ENCODE peak calls at places on chromosomes 3 and 15, in seven cellular contexts. A is H1; G is AG09309; N is NCI-H748 treated with DMSO at 0.1 percent for 48 hours; T is HL-60; K is AG10803; L is activated naive CD4-positive, alpha-beta T cell treated with Interleukin-2 at 50 U/mL for 16 hours. J is an unnamed sample.

GRCh38 chr3:27628029-27628750 is 93.9 kb downstream of the EOMES start:
- DNase-seq in K (no peak), N (no peak), T (no peak), L (no peak), G (no peak), A (no peak), J (no peak)

GRCh38 chr3:18295171-18295920 is 129.8 kb downstream of the SATB1 start:
- DNase-seq in T (peak; percentile 4), G (peak; percentile 85), A (peak; percentile 77), L (no peak), K (peak; percentile 88), N (peak; percentile 27), J (peak; percentile 53)

GRCh38 chr3:137191133-137191923 is 233.5 kb downstream of the IL20RB start:
- DNase-seq in G (no peak), A (no peak), N (no peak), K (no peak), T (no peak), L (no peak), J (no peak)

GRCh38 chr3:129112308-129113052 is 9.1 kb downstream of the RAB43 start:
- DNase-seq in K (peak; percentile 75), N (no peak), A (no peak), G (no peak), L (no peak), T (no peak), J (no peak)

GRCh38 chr15:91426412-91426811 is 326.4 kb downstream of the SV2B start:
- DNase-seq in T (no peak), N (no peak), G (no peak), A (no peak), K (no peak), L (peak; percentile 22), J (no peak)

GRCh38 chr15:69623521-69624513 is 171.2 kb downstream of the RPLP1 start:
- DNase-seq in T (no peak), G (no peak), K (no peak), A (no peak), L (no peak), N (no peak), J (no peak)

GRCh38 chr3:52507359-52507758 is 12.2 kb downstream of the STAB1 start:
- DNase-seq in N (no peak), K (peak; percentile 20), L (no peak), A (no peak), T (no peak), G (no peak), J (no peak)

GRCh38 chr3:127827808-127828207 is 5.5 kb upstream of the MGLL start:
- DNase-seq in L (no peak), K (no peak), A (no peak), T (no peak), N (no peak), G (no peak), J (no peak)

GRCh38 chr3:68025189-68025588 is 370.8 kb upstream of the SUCLG2 start:
- DNase-seq in A (no peak), N (no peak), K (no peak), G (no peak), T (no peak), L (no peak), J (no peak)

GRCh38 chr3:25533365-25533764 is 105.3 kb downstream of the RARB start:
- DNase-seq in L (no peak), N (no peak), G (no peak), K (no peak), A (no peak), T (no peak), J (no peak)

GRCh38 chr3:140258222-140258724 is 323.3 kb downstream of the CLSTN2 start:
- DNase-seq in L (no peak), A (no peak), T (no peak), N (no peak), K (no peak), G (no peak), J (no peak)

GRCh38 chr3:66004244-66004643 is 34.5 kb downstream of the MAGI1 start:
- DNase-seq in L (no peak), N (no peak), T (no peak), G (no peak), K (no peak), A (no peak), J (no peak)

GRCh38 chr15:76258460-76258859 is 52.8 kb downstream of the ETFA start:
- DNase-seq in A (no peak), K (no peak), L (no peak), G (no peak), N (no peak), T (no peak), J (no peak)

GRCh38 chr3:66297917-66298316 is 77.1 kb downstream of the SLC25A26 start:
- DNase-seq in G (no peak), L (no peak), N (no peak), A (no peak), K (peak; percentile 29), T (no peak), J (no peak)

GRCh38 chr3:23874359-23875120 is 42.2 kb downstream of the NKIRAS1 start:
- DNase-seq in N (no peak), L (no peak), A (no peak), T (no peak), K (peak; percentile 85), G (no peak), J (no peak)

GRCh38 chr3:197670361-197670760 is 66.3 kb downstream of the RUBCN start:
- DNase-seq in N (no peak), K (no peak), T (no peak), L (no peak), A (no peak), G (no peak), J (no peak)

GRCh38 chr15:47477253-47477652 is 240.1 kb upstream of the SEMA6D start:
- DNase-seq in T (no peak), L (no peak), K (no peak), A (no peak), N (peak; percentile 32), G (no peak), J (no peak)

GRCh38 chr3:133799794-133800585 is 5.6 kb upstream of the SRPRB start:
- DNase-seq in A (no peak), N (no peak), G (no peak), T (peak; percentile 61), L (no peak), K (peak; percentile 9), J (peak; percentile 31)

GRCh38 chr15:51625236-51625635 is 2.7 kb upstream of the DMXL2 start:
- DNase-seq in T (no peak), G (no peak), K (no peak), L (no peak), A (no peak), N (no peak), J (peak; percentile 6)

GRCh38 chr15:52257734-52258062 is 37.9 kb downstream of the MYO5C start:
- DNase-seq in T (no peak), A (no peak), K (peak; percentile 68), L (no peak), G (no peak), N (no peak), J (peak; percentile 7)

GRCh38 chr3:148147896-148148295 is 549.8 kb upstream of the AGTR1 start:
- DNase-seq in K (peak; percentile 9), L (no peak), T (no peak), G (no peak), A (no peak), N (no peak), J (no peak)

GRCh38 chr15:41499109-41499851 is 5.6 kb downstream of the ITPKA start:
- DNase-seq in L (no peak), A (no peak), N (no peak), G (no peak), T (no peak), K (no peak), J (no peak)

GRCh38 chr3:156233875-156234274 is 113.5 kb downstream of the KCNAB1 start:
- DNase-seq in K (peak; percentile 41), L (no peak), G (no peak), A (no peak), N (no peak), T (no peak), J (no peak)

GRCh38 chr15:44194397-44195150 is 497 bp downstream of the FRMD5 start:
- DNase-seq in K (peak; percentile 20), G (no peak), L (peak; percentile 30), N (no peak), T (no peak), A (no peak), J (peak; percentile 62)

GRCh38 chr3:126557415-126557745 is 1.4 kb downstream of the C3orf22 start:
- DNase-seq in A (no peak), K (no peak), N (no peak), G (no peak), L (no peak), T (no peak), J (no peak)

GRCh38 chr3:151816091-151816604 is 2.2 kb downstream of the AADAC start:
- DNase-seq in T (no peak), N (peak; percentile 9), A (no peak), G (no peak), L (no peak), K (peak; percentile 42), J (no peak)

GRCh38 chr3:129050556-129051295 is 9.9 kb upstream of the GP9 start:
- DNase-seq in N (no peak), T (no peak), G (no peak), A (no peak), L (no peak), K (no peak), J (no peak)

GRCh38 chr15:74289671-74290070 is 53.5 kb downstream of the CCDC33 start:
- DNase-seq in A (no peak), N (no peak), T (no peak), K (no peak), L (no peak), G (no peak), J (no peak)

GRCh38 chr3:46517016-46517770 is 19.4 kb downstream of the RTP3 start:
- DNase-seq in L (no peak), N (no peak), A (no peak), K (peak; percentile 87), G (peak; percentile 70), T (no peak), J (peak; percentile 93)

GRCh38 chr15:55290361-55291057 is 896 bp upstream of the RAB27A start:
- DNase-seq in L (peak; percentile 87), N (peak; percentile 54), T (no peak), A (peak; percentile 43), G (no peak), K (peak; percentile 74), J (peak; percentile 87)

GRCh38 chr15:59158701-59159034 is 48.0 kb upstream of the LDHAL6B start:
- DNase-seq in L (no peak), A (no peak), K (no peak), N (no peak), G (no peak), T (no peak), J (no peak)

GRCh38 chr3:160869825-160870224 is 113.8 kb downstream of the PPM1L start:
- DNase-seq in N (peak; percentile 39), K (no peak), T (no peak), A (no peak), L (no peak), G (no peak), J (peak; percentile 25)

GRCh38 chr15:41796457-41796856 is 22.2 kb downstream of the MAPKBP1 start:
- DNase-seq in K (peak; percentile 89), G (peak; percentile 74), L (no peak), A (no peak), N (no peak), T (no peak), J (no peak)

GRCh38 chr3:146227486-146227885 is 23.4 kb downstream of the PLSCR4 start:
- DNase-seq in L (no peak), A (no peak), N (no peak), K (no peak), G (no peak), T (no peak), J (no peak)

GRCh38 chr3:55624238-55624637 is 137.1 kb upstream of the WNT5A start:
- DNase-seq in K (peak; percentile 43), T (peak; percentile 10), L (no peak), N (no peak), G (no peak), A (no peak), J (no peak)

GRCh38 chr15:68797157-68797556 is 23.5 kb downstream of the ANP32A start:
- DNase-seq in A (no peak), K (peak; percentile 45), G (no peak), N (no peak), T (no peak), L (peak; percentile 20), J (no peak)

GRCh38 chr3:127172670-127173515 is 20.0 kb upstream of the PRR23E start:
- DNase-seq in T (no peak), N (peak; percentile 19), A (no peak), K (peak; percentile 76), L (no peak), G (no peak), J (no peak)

GRCh38 chr15:99618941-99619411 is 53.2 kb downstream of the MEF2A start:
- DNase-seq in G (no peak), L (no peak), K (peak; percentile 49), T (no peak), A (no peak), N (no peak), J (no peak)

J was measured in SK-MEL-5.